ENCODE peak calls at places on chromosomes 7 and 10, in six cellular contexts. A is CD8-positive, alpha-beta T cell; V is progenitor cell of endocrine pancreas; L is brain microvascular endothelial cell; E is CD4-positive, alpha-beta T cell; Y is transverse colon. T is an unnamed sample.

GRCh38 chr10:51092402-51092801 is 18.1 kb downstream of the PRKG1 start:
- DNase-seq in A (no peak), V (no peak), L (peak; percentile 51), E (no peak), Y (peak; percentile 63), T (peak; percentile 31)

GRCh38 chr10:91700788-91701444 is 68.0 kb upstream of the PPP1R3C start:
- DNase-seq in A (no peak), V (no peak), L (peak; percentile 44), E (no peak), Y (no peak), T (peak; percentile 52)

GRCh38 chr10:67818323-67818722 is 19.7 kb downstream of the DNAJC12 start:
- DNase-seq in A (no peak), V (no peak), L (peak; percentile 78), E (no peak), Y (no peak), T (peak; percentile 52)

GRCh38 chr7:6392712-6393666 is 54.8 kb downstream of the DAGLB start:
- DNase-seq in A (no peak), V (no peak), L (peak; percentile 84), E (no peak), Y (peak; percentile 95), T (peak; percentile 67)

GRCh38 chr7:23273141-23273599 is 26.0 kb upstream of the MALSU1 start:
- DNase-seq in A (peak; percentile 91), V (peak; percentile 73), L (peak; percentile 98), E (peak; percentile 88), Y (peak; percentile 94), T (peak; percentile 80)

GRCh38 chr7:131606346-131607290 is 50.2 kb upstream of the PODXL start:
- DNase-seq in A (no peak), V (no peak), L (no peak), E (no peak), Y (no peak), T (no peak)

GRCh38 chr10:14220026-14220425 is 110.7 kb downstream of the FRMD4A start:
- DNase-seq in A (no peak), V (no peak), L (peak; percentile 39), E (no peak), Y (no peak), T (no peak)

GRCh38 chr10:1209355-1209979 is 153.3 kb downstream of the WDR37 start:
- DNase-seq in A (peak; percentile 15), V (no peak), L (no peak), E (no peak), Y (peak; percentile 5), T (no peak)

GRCh38 chr10:14326581-14326980 is 4.1 kb downstream of the FRMD4A start:
- DNase-seq in A (no peak), V (no peak), L (no peak), E (no peak), Y (no peak), T (no peak)

GRCh38 chr10:71241114-71241898 is 28.9 kb downstream of the UNC5B start:
- DNase-seq in A (no peak), V (no peak), L (peak; percentile 37), E (no peak), Y (no peak), T (peak; percentile 89)

GRCh38 chr7:122887198-122887597 is 938 bp upstream of the CADPS2 start:
- DNase-seq in A (no peak), V (peak; percentile 36), L (peak; percentile 82), E (no peak), Y (peak; percentile 62), T (no peak)

GRCh38 chr7:132045481-132045980 is 489.1 kb upstream of the PODXL start:
- DNase-seq in A (no peak), V (no peak), L (no peak), E (no peak), Y (no peak), T (no peak)

GRCh38 chr10:48604408-48605263 is at the start of gene ARHGAP22:
- DNase-seq in A (peak; percentile 35), V (no peak), L (peak; percentile 31), E (no peak), Y (peak; percentile 29), T (no peak)

GRCh38 chr7:43353902-43354301 is 229.0 kb upstream of the STK17A start:
- DNase-seq in A (no peak), V (no peak), L (no peak), E (no peak), Y (no peak), T (no peak)
- TF ChIP-seq CTCF in A (no peak), V (no peak), L (no peak), E (no peak), Y (no peak), T (peak; percentile 32)

GRCh38 chr7:148456351-148456750 is 134.2 kb upstream of the C7orf33 start:
- DNase-seq in A (no peak), V (no peak), L (no peak), E (no peak), Y (no peak), T (no peak)

GRCh38 chr7:148457310-148457921 is 133.2 kb upstream of the C7orf33 start:
- DNase-seq in A (no peak), V (no peak), L (no peak), E (no peak), Y (no peak), T (no peak)

GRCh38 chr7:148463210-148463609 is 127.4 kb upstream of the C7orf33 start:
- DNase-seq in A (no peak), V (no peak), L (no peak), E (no peak), Y (no peak), T (no peak)

GRCh38 chr7:148461780-148462179 is 128.8 kb upstream of the C7orf33 start:
- DNase-seq in A (no peak), V (no peak), L (no peak), E (no peak), Y (no peak), T (no peak)

GRCh38 chr7:148458263-148458662 is 132.3 kb upstream of the C7orf33 start:
- DNase-seq in A (no peak), V (no peak), L (no peak), E (no peak), Y (no peak), T (no peak)
- TF ChIP-seq CTCF in A (no peak), V (no peak), L (no peak), E (no peak), Y (no peak), T (no peak)

GRCh38 chr10:127649642-127650041 is 87.3 kb upstream of the FOXI2 start:
- DNase-seq in A (no peak), V (no peak), L (no peak), E (no peak), Y (no peak), T (no peak)
- TF ChIP-seq CTCF in A (no peak), V (peak; percentile 39), L (peak; percentile 16), E (no peak), Y (no peak), T (no peak)

GRCh38 chr7:103613655-103614642 is 167.9 kb upstream of the SLC26A5 start:
- DNase-seq in A (no peak), V (no peak), L (peak; percentile 10), E (no peak), Y (no peak), T (no peak)
- TF ChIP-seq CTCF in A (no peak), V (no peak), L (peak; percentile 67), E (no peak), Y (no peak), T (peak; percentile 70)

GRCh38 chr10:17802966-17803365 is 6.2 kb upstream of the MRC1 start:
- DNase-seq in A (no peak), V (no peak), L (peak; percentile 57), E (no peak), Y (no peak), T (no peak)

GRCh38 chr10:17805921-17806577 is 3.1 kb upstream of the MRC1 start:
- DNase-seq in A (no peak), V (no peak), L (no peak), E (no peak), Y (no peak), T (no peak)

GRCh38 chr10:17802350-17802749 is 6.8 kb upstream of the MRC1 start:
- DNase-seq in A (no peak), V (no peak), L (no peak), E (no peak), Y (no peak), T (no peak)

GRCh38 chr10:17805440-17805839 is 3.7 kb upstream of the MRC1 start:
- DNase-seq in A (no peak), V (no peak), L (no peak), E (no peak), Y (no peak), T (no peak)

GRCh38 chr10:17801507-17801906 is 7.6 kb upstream of the MRC1 start:
- DNase-seq in A (no peak), V (no peak), L (no peak), E (no peak), Y (no peak), T (no peak)
- TF ChIP-seq CTCF in A (no peak), V (peak; percentile 31), L (no peak), E (no peak), Y (peak; percentile 17), T (peak; percentile 48)

T was measured in HFFc6.